ENCODE peak calls at places on chromosomes 13 and 19, in seven cellular contexts. I is neural progenitor cell, F is astrocyte, Y is fibroblast of lung, J is K562, O is GM23338, A is GM23248. K is an unnamed sample.

GRCh38 chr19:17703823-17704463 is 15.3 kb upstream of the MAP1S start:
- DNase-seq in O (peak; percentile 92), F (peak; percentile 23), Y (peak; percentile 43), A (peak; percentile 63), J (peak; percentile 70), I (peak; percentile 77), K (no peak)

GRCh38 chr19:41416194-41416674 is 10.9 kb downstream of the B3GNT8 start:
- DNase-seq in A (no peak), J (no peak), F (no peak), Y (no peak), O (no peak), I (no peak), K (no peak)

GRCh38 chr13:78022164-78022877 is 103.7 kb upstream of the EDNRB start:
- DNase-seq in O (no peak), J (no peak), A (peak; percentile 65), I (no peak), F (peak; percentile 60), Y (peak; percentile 68), K (peak; percentile 5)

GRCh38 chr13:113651511-113652403 is 6.2 kb downstream of the ATP4B start:
- DNase-seq in J (no peak), F (no peak), I (no peak), Y (no peak), A (no peak), O (no peak), K (no peak)

GRCh38 chr19:52785506-52785905 is 1.1 kb downstream of the ZNF600 start:
- DNase-seq in I (no peak), A (no peak), Y (no peak), F (no peak), O (no peak), J (no peak), K (no peak)

GRCh38 chr19:2166741-2167738 is 3.3 kb downstream of the DOT1L start:
- DNase-seq in J (no peak), O (peak; percentile 45), I (no peak), A (peak; percentile 92), F (peak; percentile 62), Y (peak; percentile 78), K (no peak)

GRCh38 chr19:29683009-29683408 is 17.7 kb downstream of the PLEKHF1 start:
- DNase-seq in A (peak; percentile 49), I (peak; percentile 81), J (no peak), O (no peak), Y (peak; percentile 69), F (peak; percentile 51), K (no peak)

GRCh38 chr13:98411013-98411412 is 165.9 kb downstream of the STK24 start:
- DNase-seq in A (no peak), I (no peak), O (no peak), J (no peak), F (no peak), Y (no peak), K (no peak)

GRCh38 chr13:86298741-86299140 is 499.5 kb upstream of the SLITRK6 start:
- DNase-seq in I (no peak), O (no peak), F (no peak), A (no peak), J (no peak), Y (no peak), K (no peak)

GRCh38 chr13:45765464-45765863 is 63.3 kb downstream of the CBY2 start:
- DNase-seq in Y (no peak), J (no peak), F (no peak), A (no peak), I (no peak), O (no peak), K (no peak)

DNA sequence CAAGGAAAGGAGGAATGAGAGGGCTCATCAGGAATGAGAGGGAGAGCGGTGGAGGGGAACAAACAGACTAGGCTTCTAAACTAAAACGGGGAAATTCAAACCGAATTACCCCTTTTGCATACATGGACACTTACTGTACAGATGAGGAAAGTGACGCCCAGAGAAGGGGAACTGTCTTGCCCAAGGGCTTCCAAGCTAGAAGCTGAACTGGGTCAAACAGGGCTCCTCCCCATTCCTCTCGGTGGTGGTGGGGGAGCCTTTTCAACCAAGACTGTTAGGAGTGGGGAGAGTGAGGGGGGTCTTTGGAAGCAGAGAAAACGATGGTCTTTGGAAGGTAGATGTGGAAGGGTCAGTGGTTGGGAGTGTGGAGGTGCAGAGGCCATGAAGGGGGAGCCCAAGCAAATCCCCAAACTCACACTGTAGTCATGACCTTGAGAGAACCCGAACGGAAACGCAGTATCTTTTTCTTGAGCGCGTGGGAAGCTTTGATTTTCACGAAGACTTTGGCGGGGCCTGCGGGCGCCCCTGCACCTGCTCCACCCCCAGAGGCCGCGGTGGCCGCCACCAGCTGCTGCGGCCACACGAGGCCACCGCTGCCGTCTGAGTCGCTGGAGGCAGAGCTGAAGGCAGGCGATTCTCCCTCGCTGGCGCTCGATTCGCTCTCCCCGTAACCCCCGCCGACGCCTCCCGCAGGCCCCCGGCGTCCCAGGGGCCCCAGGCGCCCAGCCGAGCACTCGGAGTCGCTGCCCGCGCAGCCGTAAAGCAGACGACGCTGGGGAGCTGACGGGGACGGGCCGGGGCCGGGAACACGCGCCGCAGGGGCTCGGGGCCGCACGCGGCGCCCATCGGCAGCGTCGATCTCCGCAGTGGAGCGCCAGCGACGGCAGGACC is 12.3 kb upstream of the GNG8 start:
- DNase-seq in J (no peak), A (no peak), F (no peak), I (no peak), Y (no peak), O (peak; percentile 61), K (no peak)
- TF ChIP-seq EZH2 in J (no peak), A (no peak), F (peak; percentile 36), I (peak; percentile 92), Y (no peak), O (peak; percentile 68), K (peak; percentile 88)

GRCh38 chr19:47020992-47021496 is 1.4 kb downstream of the NPAS1 start:
- DNase-seq in Y (no peak), I (peak; percentile 41), A (peak; percentile 65), F (no peak), J (peak; percentile 70), O (peak; percentile 69), K (no peak)
- TF ChIP-seq EZH2 in Y (peak; percentile 76), I (no peak), A (no peak), F (no peak), J (no peak), O (peak; percentile 39), K (peak; percentile 99)

DNA sequence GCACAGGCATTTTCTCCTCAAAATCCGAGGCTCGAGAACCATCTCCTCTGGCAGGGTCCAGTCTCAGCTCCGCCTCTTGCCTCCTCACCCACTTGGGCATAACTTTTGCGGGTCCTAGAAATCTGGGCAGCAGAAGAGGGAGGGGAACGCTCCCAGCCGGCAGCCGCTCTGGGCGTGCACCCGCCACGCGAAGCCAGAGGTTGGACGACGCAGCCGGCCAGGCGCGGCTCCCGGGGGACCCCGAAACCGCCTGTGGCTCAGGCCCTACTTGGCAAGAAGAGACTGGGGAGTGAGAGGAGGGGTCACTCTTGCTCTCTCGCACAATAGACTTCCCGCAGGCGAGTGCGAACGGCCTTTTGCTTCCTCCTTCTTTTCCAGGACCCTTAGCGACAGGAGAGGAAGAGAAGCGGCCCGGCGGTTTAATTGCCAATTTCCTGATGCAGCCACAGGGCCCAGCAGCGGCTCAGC is 6.0 kb upstream of the SOX1 start:
- DNase-seq in A (no peak), J (no peak), I (peak; percentile 71), O (peak; percentile 81), Y (no peak), F (no peak), K (no peak)
- TF ChIP-seq EZH2 in A (peak; percentile 31), J (no peak), I (no peak), O (peak; percentile 32), Y (no peak), F (peak; percentile 52), K (peak; percentile 63)

GRCh38 chr19:31943305-31943704 is 402.1 kb upstream of the ZNF507 start:
- DNase-seq in A (no peak), J (no peak), Y (no peak), I (peak; percentile 54), O (peak; percentile 59), F (no peak), K (no peak)
- TF ChIP-seq EZH2 in A (no peak), J (no peak), Y (no peak), I (no peak), O (no peak), F (no peak), K (no peak)

GRCh38 chr19:51389143-51389542 is 1.2 kb downstream of the C19orf84 start:
- DNase-seq in O (no peak), A (no peak), I (no peak), Y (no peak), J (no peak), F (no peak), K (no peak)
- TF ChIP-seq EZH2 in O (no peak), A (no peak), I (no peak), Y (no peak), J (no peak), F (no peak), K (no peak)

GRCh38 chr19:10417598-10418280 is 2.6 kb upstream of the PDE4A start:
- DNase-seq in O (peak; percentile 86), Y (no peak), F (no peak), A (no peak), J (no peak), I (peak; percentile 78), K (no peak)
- TF ChIP-seq EZH2 in O (no peak), Y (no peak), F (no peak), A (no peak), J (no peak), I (no peak), K (no peak)

GRCh38 chr19:4343845-4344713 is 717 bp downstream of the MPND start:
- DNase-seq in I (no peak), F (no peak), O (no peak), A (no peak), Y (no peak), J (peak; percentile 44), K (no peak)

GRCh38 chr19:4345656-4346383 is 2.5 kb downstream of the MPND start:
- DNase-seq in O (no peak), F (no peak), A (no peak), J (no peak), Y (no peak), I (no peak), K (no peak)

GRCh38 chr19:4343056-4343844 is at the start of gene MPND:
- DNase-seq in O (peak; percentile 93), F (peak; percentile 55), A (peak; percentile 91), I (peak; percentile 96), Y (peak; percentile 75), J (peak; percentile 87), K (no peak)

GRCh38 chr19:4338441-4339350 is at the start of gene STAP2:
- DNase-seq in O (peak; percentile 80), Y (no peak), I (peak; percentile 51), F (no peak), J (peak; percentile 23), A (no peak), K (no peak)

GRCh38 chr19:4342421-4343055 is 824 bp upstream of the MPND start:
- DNase-seq in F (peak; percentile 100), Y (peak; percentile 100), I (peak; percentile 100), J (peak; percentile 94), O (peak; percentile 100), A (peak; percentile 100), K (peak; percentile 100)
- TF ChIP-seq EZH2 in F (peak; percentile 100), Y (peak; percentile 94), I (no peak), J (peak; percentile 100), O (no peak), A (no peak), K (peak; percentile 72)

K was measured in keratinocyte.